ENCODE peak calls at places on chromosome 17, in six cellular contexts. H is AG04449, P is GM20000, C is heart right ventricle, Z is astrocyte of the cerebellum, T is neural progenitor cell. D is an unnamed sample.

GRCh38 chr17:27530791-27531391 is 74.6 kb downstream of the KSR1 start:
- DNase-seq in P (no peak), C (no peak), H (no peak), Z (no peak), T (no peak), D (no peak)

GRCh38 chr17:16935786-16936185 is 36.1 kb downstream of the TNFRSF13B start:
- DNase-seq in H (no peak), T (no peak), C (no peak), P (no peak), Z (no peak), D (no peak)

GRCh38 chr17:72846399-72846798 is 246.1 kb downstream of the SLC39A11 start:
- DNase-seq in P (no peak), C (no peak), H (no peak), Z (no peak), T (no peak), D (no peak)

GRCh38 chr17:34242976-34243731 is 11.9 kb upstream of the CCL2 start:
- DNase-seq in C (no peak), T (no peak), P (no peak), Z (no peak), H (no peak), D (no peak)

GRCh38 chr17:75736173-75736835 is 15.0 kb downstream of the ITGB4 start:
- DNase-seq in C (no peak), H (no peak), T (no peak), Z (no peak), P (no peak), D (no peak)

GRCh38 chr17:12596961-12597360 is 68.7 kb upstream of the MYOCD start:
- DNase-seq in P (no peak), Z (no peak), C (no peak), T (no peak), H (no peak), D (no peak)

GRCh38 chr17:66585472-66585871 is 249.4 kb upstream of the CACNG5 start:
- DNase-seq in Z (no peak), T (no peak), H (no peak), P (no peak), C (no peak), D (no peak)

GRCh38 chr17:33292184-33292980 is 713 bp downstream of the ASIC2 start:
- DNase-seq in P (peak), T (peak), C (peak), H (no peak), Z (no peak), D (peak)

GRCh38 chr17:19004601-19005441 is at the start of gene FAM83G:
- DNase-seq in H (no peak), Z (peak), C (peak), P (peak), T (peak), D (peak)

GRCh38 chr17:65254166-65254565 is 117.0 kb downstream of the RGS9 start:
- DNase-seq in T (peak), C (no peak), P (no peak), H (no peak), Z (no peak), D (no peak)

GRCh38 chr17:27415090-27415795 is 41.0 kb upstream of the KSR1 start:
- DNase-seq in C (no peak), P (no peak), H (no peak), T (no peak), Z (no peak), D (no peak)

GRCh38 chr17:50766222-50767023 is 895 bp downstream of the ANKRD40CL start:
- DNase-seq in H (no peak), C (no peak), P (no peak), T (no peak), Z (no peak), D (no peak)

GRCh38 chr17:60590075-60590474 is 9.9 kb upstream of the PPM1D start:
- DNase-seq in P (no peak), H (no peak), C (no peak), Z (no peak), T (no peak), D (no peak)

GRCh38 chr17:47929218-47930000 is 12.0 kb upstream of the PNPO start:
- DNase-seq in P (no peak), Z (no peak), C (no peak), H (no peak), T (no peak), D (no peak)

GRCh38 chr17:55201609-55201932 is 63.2 kb upstream of the HLF start:
- DNase-seq in P (no peak), C (no peak), T (no peak), Z (no peak), H (no peak), D (no peak)

GRCh38 chr17:46986401-46986800 is 7.3 kb upstream of the RPRML start:
- DNase-seq in P (no peak), Z (no peak), T (no peak), C (no peak), H (no peak), D (no peak)

GRCh38 chr17:77019955-77020379 is 120.8 kb upstream of the SEC14L1 start:
- DNase-seq in H (no peak), P (no peak), C (no peak), Z (no peak), T (peak), D (no peak)

GRCh38 chr17:17152385-17152784 is 53.7 kb downstream of the PLD6 start:
- DNase-seq in C (peak), Z (no peak), H (no peak), T (no peak), P (no peak), D (no peak)

GRCh38 chr17:59487161-59487873 is 78.1 kb upstream of the DHX40 start:
- DNase-seq in C (no peak), P (no peak), Z (no peak), H (no peak), T (no peak), D (no peak)

GRCh38 chr17:71023631-71024030 is 854.3 kb downstream of the KCNJ2 start:
- DNase-seq in T (peak), P (no peak), C (no peak), H (no peak), Z (no peak), D (no peak)

GRCh38 chr17:51423421-51424160 is 163.2 kb downstream of the UTP18 start:
- DNase-seq in H (no peak), T (no peak), Z (no peak), C (no peak), P (no peak), D (no peak)

GRCh38 chr17:81865733-81866439 is 5.3 kb downstream of the ARHGDIA start:
- DNase-seq in P (no peak), C (no peak), Z (no peak), H (no peak), T (no peak), D (no peak)

GRCh38 chr17:48002920-48003685 is 32.2 kb downstream of the CDK5RAP3 start:
- DNase-seq in Z (no peak), C (no peak), T (peak), H (no peak), P (no peak), D (no peak)

GRCh38 chr17:49193513-49194296 is 16.7 kb downstream of the GNGT2 start:
- DNase-seq in T (peak), P (peak), Z (peak), C (peak), H (no peak), D (peak)

GRCh38 chr17:34276826-34277225 is 6.8 kb downstream of the CCL7 start:
- DNase-seq in Z (no peak), T (no peak), H (no peak), C (no peak), P (no peak), D (no peak)

GRCh38 chr17:49180303-49180702 is 30.1 kb downstream of the GNGT2 start:
- DNase-seq in Z (peak), H (no peak), C (peak), P (peak), T (peak), D (peak)

GRCh38 chr17:30823425-30823824 is 1.1 kb downstream of the CRLF3 start:
- DNase-seq in T (no peak), P (no peak), H (no peak), Z (no peak), C (no peak), D (peak)

GRCh38 chr17:19403021-19403420 is 8.0 kb upstream of the RNF112 start:
- DNase-seq in T (no peak), P (no peak), C (no peak), Z (no peak), H (no peak), D (no peak)

GRCh38 chr17:48577946-48578615 is at the start of gene HOXB4:
- DNase-seq in T (peak), C (peak), Z (peak), P (peak), H (no peak), D (peak)

GRCh38 chr17:65441053-65441635 is 120.3 kb downstream of the AXIN2 start:
- DNase-seq in C (no peak), T (no peak), Z (no peak), P (no peak), H (no peak), D (no peak)

GRCh38 chr17:17877548-17878358 is 41.0 kb upstream of the SREBF1 start:
- DNase-seq in T (peak), C (peak), Z (peak), H (peak), P (no peak), D (no peak)

GRCh38 chr17:39573447-39574298 is 34.0 kb downstream of the NEUROD2 start:
- DNase-seq in P (peak), Z (no peak), T (peak), H (no peak), C (peak), D (peak)

GRCh38 chr17:28004344-28004743 is 38.1 kb upstream of the NLK start:
- DNase-seq in Z (no peak), H (no peak), T (no peak), P (no peak), C (no peak), D (no peak)

GRCh38 chr17:49434821-49435581 is 20.3 kb upstream of the PHB1 start:
- DNase-seq in T (peak), C (no peak), P (peak), H (no peak), Z (no peak), D (peak)

GRCh38 chr17:80999224-81000088 is 7.8 kb downstream of the CHMP6 start:
- DNase-seq in C (no peak), T (no peak), P (peak), Z (no peak), H (no peak), D (peak)

GRCh38 chr17:73929860-73930430 is 273.5 kb upstream of the RPL38 start:
- DNase-seq in C (no peak), P (no peak), H (no peak), Z (no peak), T (no peak), D (no peak)
- TF ChIP-seq CTCF in C (no peak), P (no peak), H (no peak), Z (no peak), T (peak), D (no peak)

DNA sequence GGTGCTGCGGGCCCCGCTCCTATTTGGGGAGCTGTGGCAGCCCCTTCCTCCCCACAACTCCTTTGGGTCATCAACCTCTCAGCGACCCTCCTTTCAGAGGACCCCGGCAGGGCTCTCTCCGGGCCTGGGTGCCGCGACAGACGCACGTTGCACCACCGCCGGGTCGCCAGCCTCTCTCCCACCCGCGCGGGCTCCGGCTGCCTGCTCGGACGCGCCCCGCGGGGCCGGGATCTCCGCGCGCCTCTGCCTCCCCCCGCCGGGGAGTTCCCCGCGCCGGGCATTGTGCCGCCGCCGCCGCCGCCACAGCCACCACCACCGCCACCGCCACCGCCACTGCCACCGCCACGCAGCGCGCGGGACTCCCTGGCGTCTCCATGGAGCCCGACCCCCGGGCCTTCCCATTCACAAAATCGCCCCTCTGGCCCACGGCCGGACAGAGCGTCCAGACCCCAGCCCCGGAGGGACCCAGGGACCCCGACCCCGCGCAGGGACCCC is 653 bp downstream of the RBFOX3 start:
- DNase-seq in Z (no peak), T (no peak), H (no peak), P (peak), C (no peak), D (no peak)
- TF ChIP-seq CTCF in Z (no peak), T (no peak), H (no peak), P (no peak), C (no peak), D (no peak)

GRCh38 chr17:2395258-2396170 is 5.3 kb downstream of the MNT start:
- DNase-seq in T (no peak), C (no peak), Z (no peak), H (no peak), P (no peak), D (no peak)
- TF ChIP-seq CTCF in T (peak), C (no peak), Z (no peak), H (peak), P (no peak), D (no peak)

GRCh38 chr17:44198721-44199552 is 747 bp downstream of the ATXN7L3 start:
- DNase-seq in C (peak), P (peak), Z (no peak), H (no peak), T (peak), D (peak)

GRCh38 chr17:44199553-44200477 is at the start of gene ATXN7L3:
- DNase-seq in P (peak), C (peak), T (peak), Z (peak), H (peak), D (peak)

GRCh38 chr17:44200478-44201155 is 933 bp upstream of the ATXN7L3 start:
- DNase-seq in H (no peak), Z (no peak), C (no peak), P (no peak), T (no peak), D (no peak)

GRCh38 chr17:44197107-44197506 is 2.6 kb downstream of the ATXN7L3 start:
- DNase-seq in T (no peak), H (no peak), C (no peak), P (no peak), Z (no peak), D (no peak)

GRCh38 chr17:44197980-44198720 is 1.5 kb downstream of the ATXN7L3 start:
- DNase-seq in H (no peak), P (peak), T (peak), Z (no peak), C (no peak), D (peak)
- TF ChIP-seq CTCF in H (no peak), P (no peak), T (no peak), Z (peak), C (no peak), D (peak)

GRCh38 chr17:58219007-58219788 is at the start of gene MKS1:
- DNase-seq in T (peak), P (peak), H (peak), Z (peak), C (peak), D (peak)
- TF ChIP-seq CTCF in T (peak), P (peak), H (peak), Z (peak), C (peak), D (peak)

DNA sequence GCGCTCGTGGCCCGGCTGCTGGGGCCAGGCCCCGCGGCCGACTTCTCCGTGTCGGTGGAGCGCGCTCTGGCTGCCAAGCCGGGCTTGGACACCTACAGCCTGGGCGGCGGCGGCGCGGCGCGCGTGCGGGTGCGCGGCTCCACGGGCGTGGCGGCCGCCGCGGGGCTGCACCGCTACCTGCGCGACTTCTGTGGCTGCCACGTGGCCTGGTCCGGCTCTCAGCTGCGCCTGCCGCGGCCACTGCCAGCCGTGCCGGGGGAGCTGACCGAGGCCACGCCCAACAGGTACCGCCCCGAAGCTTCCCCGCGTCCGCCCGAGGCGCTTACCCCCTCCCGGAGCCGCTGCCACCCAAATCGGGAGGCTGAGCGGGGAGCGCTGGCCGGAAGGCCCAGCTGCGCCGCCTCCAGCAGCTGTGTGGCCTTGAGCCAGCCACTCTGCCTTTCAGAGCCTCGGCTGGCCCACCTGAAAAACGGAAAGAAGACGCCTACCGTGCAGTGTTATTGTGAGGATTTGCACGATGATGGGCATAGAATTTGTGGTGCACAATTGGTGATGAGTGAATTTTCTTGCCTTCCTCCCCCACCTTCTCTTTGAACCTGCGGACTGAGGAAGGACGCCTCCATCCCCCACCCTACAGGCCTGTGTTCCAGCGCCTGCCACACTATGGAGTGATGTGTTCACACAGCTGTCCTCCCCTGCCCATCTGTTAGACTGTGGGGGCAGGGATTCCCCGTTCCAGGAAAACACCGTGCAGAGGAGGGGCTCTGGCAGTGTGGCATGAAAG is 523 bp downstream of the NAGLU start:
- DNase-seq in T (peak), P (peak), Z (no peak), C (peak), H (no peak), D (peak)
- TF ChIP-seq CTCF in T (no peak), P (no peak), Z (no peak), C (no peak), H (no peak), D (no peak)

DNA sequence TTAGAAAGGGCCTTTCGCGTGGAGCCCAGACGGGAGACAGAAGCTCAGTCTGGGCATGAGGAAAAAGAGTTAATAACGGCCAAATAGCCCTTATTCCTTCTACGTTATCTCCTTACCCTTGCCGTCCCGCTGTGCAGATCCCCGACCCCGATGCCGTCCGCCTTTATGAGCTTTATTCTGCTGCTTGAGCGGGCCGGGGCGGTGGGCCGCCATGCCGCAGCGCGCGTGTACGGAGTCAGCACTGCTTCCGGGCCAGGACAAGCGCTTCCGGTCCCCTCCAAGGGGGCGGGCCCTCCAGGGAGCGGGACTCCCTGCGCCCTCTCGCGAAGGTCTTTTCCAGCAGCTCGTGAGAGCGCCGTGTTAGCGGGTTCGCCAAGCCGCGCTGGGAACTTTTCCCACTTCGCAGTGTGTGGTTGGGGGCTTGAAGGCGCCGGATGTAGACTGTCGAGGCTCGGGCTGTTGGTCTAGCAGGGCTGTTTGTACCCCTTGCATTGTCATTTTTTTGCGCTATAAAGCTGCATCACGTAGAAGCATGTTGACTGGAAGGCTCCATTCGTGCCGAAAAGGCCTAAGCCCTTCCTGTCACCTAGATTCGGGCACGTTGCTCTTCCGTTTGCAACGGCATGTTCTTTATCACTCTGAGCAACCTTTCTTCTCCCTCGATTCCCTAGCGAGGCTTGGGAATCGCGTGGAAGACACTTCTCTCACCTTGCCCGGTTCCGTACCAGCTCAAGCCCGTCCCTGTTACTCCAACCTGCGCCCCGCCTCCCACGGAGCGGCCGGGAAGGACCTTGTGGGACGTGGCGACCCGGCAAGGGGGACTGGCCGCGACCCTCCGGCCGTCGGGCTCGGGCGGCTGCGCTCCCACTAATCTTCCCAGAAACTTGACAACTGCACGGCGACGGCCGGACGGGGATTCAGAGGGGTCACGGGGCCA is at the start of gene TSR1:
- DNase-seq in T (peak), C (peak), H (peak), P (peak), Z (peak), D (peak)
- TF ChIP-seq CTCF in T (peak), C (peak), H (peak), P (peak), Z (peak), D (peak)

DNA sequence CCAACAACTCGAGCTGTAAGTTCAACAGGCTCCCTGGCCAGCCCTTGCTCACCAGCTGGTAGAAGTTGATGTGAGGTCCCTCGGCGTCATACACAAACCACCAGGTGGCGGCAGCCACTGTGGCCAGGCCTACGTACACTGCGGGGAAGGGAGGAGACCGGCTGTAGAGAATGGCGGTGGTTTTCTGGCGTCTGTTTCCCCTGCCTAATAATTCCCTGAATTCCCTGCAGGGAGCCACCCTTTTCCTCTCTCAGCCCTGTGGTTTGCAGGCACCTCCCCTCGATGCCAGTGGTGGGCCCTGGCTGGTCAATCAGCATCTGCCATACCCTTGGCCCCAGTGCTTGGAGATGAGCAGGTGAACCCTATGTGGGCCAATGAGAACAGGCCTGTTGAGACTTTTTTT is 18.9 kb upstream of the P2RX1 start:
- DNase-seq in T (peak), C (peak), P (peak), H (no peak), Z (peak), D (peak)
- TF ChIP-seq CTCF in T (peak), C (peak), P (peak), H (peak), Z (peak), D (peak)

DNA sequence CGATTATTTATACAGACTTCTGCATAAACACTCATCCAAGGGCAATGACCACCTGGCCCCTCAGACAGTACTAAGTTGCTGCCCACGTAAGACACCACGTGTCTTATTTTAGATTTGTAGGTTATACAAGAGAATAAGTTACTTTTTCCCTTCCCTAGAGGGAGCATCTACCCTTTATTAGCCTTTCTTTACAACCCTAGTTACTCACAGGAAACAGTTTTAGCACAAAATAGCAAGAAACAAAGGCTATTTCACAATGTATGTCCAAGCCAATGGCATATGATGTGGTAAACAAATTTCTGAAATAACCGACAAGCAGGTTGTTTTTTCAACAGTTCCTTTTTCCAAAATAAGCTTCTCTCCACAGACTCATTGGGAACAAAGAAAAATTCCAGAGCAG is 50.1 kb upstream of the ERN1 start:
- DNase-seq in C (no peak), P (no peak), H (no peak), Z (no peak), T (no peak), D (no peak)
- TF ChIP-seq CTCF in C (no peak), P (no peak), H (no peak), Z (no peak), T (no peak), D (no peak)

GRCh38 chr17:56930739-56931337 is 17.0 kb upstream of the TRIM25 start:
- DNase-seq in H (no peak), C (no peak), P (no peak), Z (no peak), T (no peak), D (no peak)
- TF ChIP-seq CTCF in H (no peak), C (no peak), P (no peak), Z (no peak), T (no peak), D (no peak)